ENCODE peak calls at places on chromosomes 4 and X, in ten cellular contexts. I is osteocyte; V is stimulated activated CD4-positive, alpha-beta T cell treated with anti-CD3 and anti-CD28 coated beads, Interleukin-12 subunit alpha, Interleukin-12 subunit beta, amount 100 ng/mL, for 4 hours; W is activated naive CD4-positive, alpha-beta T cell; X is tibial artery; P is amniotic epithelial cell; H is NCI-H1105; U is neural crest cell; J is stimulated activated CD8-positive, alpha-beta memory T cell treated with anti-CD3 and anti-CD28 coated beads, Interleukin-7, amount 100 ng/mL, for 4 hours; N is ACHN. Y is an unnamed sample.

GRCh38 chr4:41600243-41600642 is 62.3 kb downstream of the LIMCH1 start:
- DNase-seq in I (no peak), X (no peak), J (no peak), H (no peak), V (no peak), N (peak; percentile 32), U (no peak), W (no peak), P (no peak), Y (no peak)

GRCh38 chr4:105936901-105937300 is 41.6 kb downstream of the NPNT start:
- DNase-seq in W (no peak), P (no peak), H (no peak), X (no peak), U (no peak), V (no peak), I (no peak), J (no peak), N (no peak), Y (no peak)

GRCh38 chr4:86451560-86452322 is 91.9 kb upstream of the MAPK10 start:
- DNase-seq in N (no peak), P (peak; percentile 23), H (peak; percentile 9), U (no peak), V (no peak), W (no peak), I (no peak), J (no peak), X (no peak), Y (no peak)

GRCh38 chrX:63713510-63713909 is 71.5 kb downstream of the ARHGEF9 start:
- DNase-seq in W (no peak), N (no peak), U (no peak), I (no peak), H (no peak), P (peak; percentile 6), X (no peak), V (no peak), J (no peak), Y (no peak)

GRCh38 chrX:119990995-119991787 is 47.6 kb upstream of the NKAP start:
- DNase-seq in U (no peak), X (no peak), J (no peak), P (no peak), V (no peak), H (no peak), N (no peak), W (no peak), I (peak; percentile 81), Y (no peak)

GRCh38 chr4:3486556-3487270 is 23.6 kb downstream of the DOK7 start:
- DNase-seq in P (no peak), W (no peak), N (no peak), I (no peak), X (no peak), U (no peak), H (no peak), J (no peak), V (no peak), Y (no peak)

GRCh38 chr4:5044341-5044740 is 6.9 kb upstream of the STK32B start:
- DNase-seq in J (no peak), W (no peak), P (no peak), I (no peak), U (no peak), X (no peak), H (no peak), N (no peak), V (no peak), Y (no peak)

GRCh38 chr4:178745203-178745602 is 1303.0 kb upstream of the AGA start:
- DNase-seq in P (no peak), W (no peak), I (no peak), U (no peak), J (no peak), X (no peak), V (no peak), N (no peak), H (no peak), Y (no peak)

GRCh38 chrX:138710866-138711331 is 618 bp downstream of the FGF13 start:
- DNase-seq in W (no peak), N (no peak), P (no peak), J (no peak), U (peak; percentile 22), X (no peak), V (no peak), I (no peak), H (no peak), Y (no peak)

GRCh38 chr4:156362581-156362980 is 408.9 kb upstream of the CTSO start:
- DNase-seq in H (no peak), V (no peak), U (no peak), J (no peak), X (no peak), N (no peak), P (no peak), W (no peak), I (no peak), Y (no peak)

GRCh38 chrX:31266172-31267076 is 194.6 kb upstream of the FTHL17 start:
- DNase-seq in H (no peak), X (peak; percentile 64), J (no peak), W (no peak), P (no peak), N (peak; percentile 49), U (peak; percentile 18), I (peak; percentile 87), V (no peak), Y (peak; percentile 15)

GRCh38 chr4:42570221-42570620 is 86.7 kb downstream of the ATP8A1 start:
- DNase-seq in J (no peak), P (no peak), V (no peak), H (no peak), W (no peak), I (no peak), U (no peak), X (peak; percentile 69), N (no peak), Y (no peak)

GRCh38 chr4:116824172-116824571 is 261.2 kb downstream of the TRAM1L1 start:
- DNase-seq in H (no peak), U (no peak), I (no peak), X (no peak), N (no peak), P (no peak), W (no peak), J (no peak), V (no peak), Y (no peak)

GRCh38 chrX:1397441-1397840 is 5.5 kb upstream of the SLC25A6 start:
- DNase-seq in P (no peak), N (no peak), U (no peak), J (no peak), X (peak; percentile 38), I (no peak), W (no peak), V (no peak), H (no peak), Y (no peak)

GRCh38 chrX:38514014-38514854 is 47.1 kb upstream of the TSPAN7 start:
- DNase-seq in X (no peak), U (no peak), V (no peak), H (peak; percentile 20), P (no peak), W (no peak), N (no peak), J (no peak), I (no peak), Y (no peak)

GRCh38 chr4:136650541-136651277 is 881.6 kb downstream of the PCDH18 start:
- DNase-seq in I (no peak), P (peak; percentile 90), X (no peak), H (peak; percentile 89), J (no peak), V (no peak), W (no peak), U (no peak), N (peak; percentile 28), Y (no peak)

Y was measured in stimulated activated naive B cell treated with anti-CD40 and anti-IgM and Interleukin-4, amounts not matched to agents 10 μg/mL and 1 μg/mL and 100 μg/mL, for 72 hours.